ENCODE peak calls at places on chromosome X, in six cellular contexts. M is HepG2, X is HCT116, K is K562, I is H1, Z is GM12878. L is an unnamed sample.

GRCh38 chrX:94058728-94059382 is 384.8 kb downstream of the FAM133A start:
- DNase-seq in I (no peak), M (peak), K (peak), Z (no peak), X (no peak), L (no peak)

GRCh38 chrX:77167993-77168392 is 279.2 kb upstream of the FGF16 start:
- DNase-seq in X (no peak), I (no peak), Z (no peak), K (no peak), M (peak), L (no peak)

GRCh38 chrX:123860506-123860840 is 620 bp downstream of the XIAP start:
- DNase-seq in X (no peak), M (peak), K (no peak), I (no peak), Z (peak), L (no peak)

GRCh38 chrX:80648023-80648422 is 161.7 kb downstream of the BRWD3 start:
- DNase-seq in M (no peak), I (no peak), K (peak), X (no peak), Z (no peak), L (no peak)

GRCh38 chrX:96027363-96027894 is 657.2 kb upstream of the DIAPH2 start:
- DNase-seq in K (no peak), M (no peak), Z (no peak), X (no peak), I (no peak), L (no peak)

GRCh38 chrX:97504435-97504834 is 620.7 kb downstream of the RPA4 start:
- DNase-seq in X (no peak), K (no peak), I (no peak), Z (no peak), M (no peak), L (peak)

GRCh38 chrX:123846598-123847038 is 13.2 kb upstream of the XIAP start:
- DNase-seq in X (no peak), K (no peak), M (no peak), I (no peak), Z (no peak), L (no peak)

GRCh38 chrX:53340852-53341645 is 59.7 kb upstream of the IQSEC2 start:
- DNase-seq in I (no peak), X (no peak), Z (no peak), K (no peak), M (no peak), L (no peak)

GRCh38 chrX:104285201-104285600 is 30.5 kb upstream of the ESX1 start:
- DNase-seq in K (no peak), I (no peak), X (no peak), Z (no peak), M (no peak), L (no peak)

GRCh38 chrX:132855760-132856341 is 102.6 kb downstream of the HS6ST2 start:
- DNase-seq in X (no peak), I (no peak), K (no peak), Z (no peak), M (no peak), L (no peak)

GRCh38 chrX:76184276-76184675 is 11.4 kb downstream of the PBDC1 start:
- DNase-seq in K (no peak), I (no peak), X (no peak), M (no peak), Z (no peak), L (no peak)

GRCh38 chrX:34859191-34859590 is 83.4 kb upstream of the FAM47B start:
- DNase-seq in M (no peak), I (no peak), Z (no peak), K (no peak), X (no peak), L (no peak)

GRCh38 chrX:83984961-83985360 is 124.0 kb downstream of the CYLC1 start:
- DNase-seq in X (no peak), I (no peak), Z (no peak), M (no peak), K (no peak), L (no peak)

GRCh38 chrX:129793604-129794191 is 13.9 kb downstream of the SASH3 start:
- DNase-seq in K (no peak), M (no peak), Z (no peak), I (no peak), X (no peak), L (no peak)

GRCh38 chrX:131746491-131746968 is 202.7 kb downstream of the OR13H1 start:
- DNase-seq in K (peak), X (peak), M (no peak), Z (peak), I (no peak), L (peak)

GRCh38 chrX:83916525-83916924 is 55.6 kb downstream of the CYLC1 start:
- DNase-seq in K (peak), Z (no peak), X (no peak), I (no peak), M (no peak), L (peak)

GRCh38 chrX:138775501-138775900 is 64.0 kb upstream of the FGF13 start:
- DNase-seq in I (no peak), M (peak), K (peak), Z (no peak), X (no peak), L (no peak)

GRCh38 chrX:57282568-57282967 is 3.9 kb upstream of the FAAH2 start:
- DNase-seq in M (no peak), K (no peak), X (no peak), I (no peak), Z (no peak), L (no peak)

GRCh38 chrX:149804102-149804501 is 22.4 kb downstream of the MAGEA9 start:
- DNase-seq in Z (no peak), M (no peak), K (peak), X (no peak), I (no peak), L (no peak)

GRCh38 chrX:83829874-83830273 is 31.1 kb upstream of the CYLC1 start:
- DNase-seq in M (no peak), X (no peak), Z (no peak), I (no peak), K (no peak), L (no peak)

GRCh38 chrX:154458116-154458953 is at the start of gene PLXNA3:
- DNase-seq in Z (no peak), X (no peak), M (no peak), K (peak), I (peak), L (no peak)

GRCh38 chrX:129654652-129655546 is at the start of gene APLN:
- DNase-seq in X (no peak), Z (no peak), M (no peak), K (no peak), I (peak), L (no peak)

GRCh38 chrX:37830371-37830770 is 17.0 kb downstream of the DYNLT3 start:
- DNase-seq in Z (no peak), I (no peak), K (no peak), M (no peak), X (no peak), L (no peak)

GRCh38 chrX:37986893-37987292 is 19.5 kb upstream of the SYTL5 start:
- DNase-seq in X (no peak), K (no peak), Z (no peak), I (no peak), M (peak), L (no peak)

GRCh38 chrX:134431894-134432293 is 28.1 kb upstream of the HPRT1 start:
- DNase-seq in K (no peak), X (no peak), Z (no peak), M (no peak), I (no peak), L (no peak)

GRCh38 chrX:155998116-155998515 is 620 bp downstream of the IL9R start:
- DNase-seq in I (no peak), K (no peak), Z (no peak), M (no peak), X (no peak), L (no peak)

GRCh38 chrX:101564651-101565050 is 14.3 kb downstream of the ARMCX1 start:
- DNase-seq in X (no peak), M (no peak), K (no peak), Z (no peak), I (no peak), L (no peak)

GRCh38 chrX:131895807-131896206 is 127.3 kb upstream of the STK26 start:
- DNase-seq in X (no peak), K (no peak), Z (no peak), I (no peak), M (no peak), L (no peak)

GRCh38 chrX:4150259-4150658 is 436.8 kb upstream of the PRKX start:
- DNase-seq in M (no peak), I (no peak), X (no peak), K (no peak), Z (no peak), L (no peak)

GRCh38 chrX:110399497-110399896 is 40.8 kb downstream of the RTL9 start:
- DNase-seq in X (no peak), K (no peak), Z (no peak), M (no peak), I (no peak), L (no peak)

GRCh38 chrX:45129055-45129454 is 71.6 kb downstream of the DIPK2B start:
- DNase-seq in X (no peak), Z (no peak), I (no peak), M (no peak), K (no peak), L (no peak)

GRCh38 chrX:34382416-34382815 is 250.3 kb upstream of the FAM47A start:
- DNase-seq in Z (no peak), M (no peak), X (no peak), K (no peak), I (no peak), L (no peak)

GRCh38 chrX:15973299-15973698 is 118.7 kb upstream of the AP1S2 start:
- DNase-seq in Z (peak), M (peak), I (no peak), K (peak), X (peak), L (no peak)

GRCh38 chrX:17788439-17788838 is 51.1 kb downstream of the SCML1 start:
- DNase-seq in M (peak), K (peak), I (peak), X (peak), Z (no peak), L (peak)

GRCh38 chrX:17081969-17082368 is 135.5 kb downstream of the REPS2 start:
- DNase-seq in X (no peak), I (no peak), M (no peak), K (no peak), Z (no peak), L (no peak)

GRCh38 chrX:40086569-40087335 is 11.0 kb downstream of the BCOR start:
- DNase-seq in K (no peak), I (no peak), Z (no peak), M (no peak), X (no peak), L (no peak)

GRCh38 chrX:132677233-132677716 is 188.4 kb upstream of the MBNL3 start:
- DNase-seq in I (no peak), K (no peak), M (no peak), X (no peak), Z (no peak), L (no peak)

GRCh38 chrX:54358424-54359211 is 772 bp upstream of the WNK3 start:
- DNase-seq in X (no peak), Z (no peak), M (no peak), K (no peak), I (peak), L (peak)

DNA sequence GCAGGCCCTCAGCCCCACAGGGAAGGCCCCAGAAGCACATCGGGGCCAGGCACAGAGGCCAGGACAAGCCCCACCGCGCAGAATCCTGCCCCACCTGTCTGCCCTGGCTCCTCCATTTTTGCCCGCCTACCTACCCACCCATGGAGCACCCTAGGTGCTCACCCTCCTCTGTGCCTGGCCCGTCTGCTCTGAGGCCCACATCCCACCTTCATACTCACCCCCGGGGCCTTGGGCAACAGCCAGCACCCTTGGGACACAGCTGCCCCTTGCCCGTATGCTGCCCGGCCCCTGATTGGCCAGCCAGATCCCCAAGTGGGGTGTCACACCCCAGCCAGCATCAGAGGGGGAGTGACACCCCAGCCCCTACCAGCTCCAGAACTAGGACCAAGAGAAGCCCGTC is 10.8 kb upstream of the TREX2 start:
- DNase-seq in Z (no peak), M (no peak), X (no peak), K (no peak), I (no peak), L (no peak)
- TF ChIP-seq ZNF274 in Z (no peak), M (no peak), X (no peak), K (no peak), I (no peak), L (no peak)

GRCh38 chrX:46961574-46962279 is 49.5 kb downstream of the JADE3 start:
- DNase-seq in X (no peak), K (no peak), I (no peak), Z (no peak), M (no peak), L (no peak)
- H3K9ac ChIP-seq in X (no peak), K (no peak), I (no peak), Z (no peak), M (no peak), L (no peak)

GRCh38 chrX:121000589-121000988 is 15.0 kb upstream of the CT47A1 start:
- DNase-seq in X (peak), Z (peak), I (no peak), M (peak), K (no peak), L (peak)
- TF ChIP-seq ZNF274 in X (no peak), Z (no peak), I (no peak), M (no peak), K (no peak), L (no peak)

GRCh38 chrX:108439961-108440696 is 491 bp downstream of the COL4A5 start:
- DNase-seq in Z (no peak), I (no peak), X (no peak), K (peak), M (no peak), L (peak)
- H3K9ac ChIP-seq in Z (no peak), I (peak), X (peak), K (peak), M (peak), L (peak)

DNA sequence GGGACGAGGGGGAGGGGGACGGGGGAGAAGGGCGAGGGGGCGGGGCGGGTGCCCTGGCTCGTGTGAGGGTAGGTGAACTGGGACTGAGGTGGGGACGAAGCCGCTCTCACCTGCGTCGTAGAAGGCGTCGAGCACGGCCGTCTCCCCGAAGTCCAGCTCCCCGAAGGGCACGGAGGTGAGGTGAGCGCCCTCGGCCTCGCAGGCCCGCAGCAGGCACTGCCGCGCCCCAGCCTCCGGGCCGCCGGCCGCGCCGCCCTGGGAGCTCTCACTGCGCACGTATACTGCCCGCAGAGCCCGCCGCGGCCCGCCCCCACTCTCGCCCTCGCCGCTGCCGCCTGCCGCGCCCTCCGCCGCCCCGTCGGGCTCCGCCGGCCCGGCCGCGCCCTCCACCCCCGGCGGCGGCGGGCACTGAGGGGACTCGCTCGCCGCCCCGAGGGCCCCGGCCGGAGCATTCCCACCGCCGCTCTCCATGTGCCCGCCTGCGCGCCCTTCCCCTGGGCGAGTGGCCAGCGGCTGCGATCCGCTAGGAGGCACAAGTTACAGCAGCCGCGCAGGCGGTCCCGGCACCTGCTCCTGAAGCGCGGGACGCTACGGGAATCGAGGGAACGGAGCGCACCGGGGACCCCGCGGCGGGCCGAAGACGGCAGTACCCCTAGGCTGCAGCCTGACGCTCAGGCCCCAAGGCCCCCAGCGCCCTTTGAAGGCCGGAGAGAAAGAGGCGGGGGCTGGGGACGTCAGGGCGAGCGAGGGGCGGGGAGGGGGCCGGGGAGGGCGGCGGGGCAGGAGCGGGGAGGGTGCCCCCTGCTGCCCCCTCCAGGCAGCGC is at the start of gene MAP3K15:
- DNase-seq in Z (no peak), X (no peak), M (peak), K (peak), I (peak), L (peak)
- TF ChIP-seq ZNF274 in Z (no peak), X (no peak), M (no peak), K (no peak), I (no peak), L (no peak)

GRCh38 chrX:115021121-115021520 is 3.7 kb upstream of the IL13RA2 start:
- DNase-seq in I (no peak), K (no peak), X (no peak), M (no peak), Z (no peak), L (no peak)
- H3K9ac ChIP-seq in I (no peak), K (no peak), X (no peak), M (no peak), Z (no peak), L (no peak)